ENCODE peak calls at places on chromosomes 1 and 21, in seven cellular contexts. C is HFF-Myc, X is lung, Q is AG04450, G is GM12865, A is dorsolateral prefrontal cortex, N is heart left ventricle. H is an unnamed sample.

GRCh38 chr1:183214021-183214970 is 28.2 kb downstream of the LAMC2 start:
- DNase-seq in C (no peak), X (no peak), Q (no peak), G (no peak), A (no peak), N (no peak), H (no peak)

GRCh38 chr1:3105167-3105863 is 36.3 kb downstream of the PRDM16 start:
- DNase-seq in C (no peak), X (no peak), Q (no peak), G (no peak), A (peak; percentile 34), N (no peak), H (no peak)

GRCh38 chr21:30839304-30839703 is 9.7 kb upstream of the KRTAP7-1 start:
- DNase-seq in C (peak; percentile 0), X (no peak), Q (no peak), G (peak; percentile 40), A (no peak), N (no peak), H (peak; percentile 62)

GRCh38 chr1:109876617-109877319 is 33.9 kb upstream of the CSF1 start:
- DNase-seq in C (no peak), X (no peak), Q (no peak), G (no peak), A (no peak), N (no peak), H (no peak)

GRCh38 chr1:169576934-169577331 is 9.3 kb downstream of the F5 start:
- DNase-seq in C (no peak), X (no peak), Q (no peak), G (no peak), A (no peak), N (no peak), H (no peak)

GRCh38 chr1:228329887-228330286 is 76.7 kb downstream of the TRIM11 start:
- DNase-seq in C (no peak), X (no peak), Q (no peak), G (no peak), A (no peak), N (no peak), H (no peak)

GRCh38 chr1:43705982-43706597 is 1.2 kb upstream of the ST3GAL3 start:
- DNase-seq in C (no peak), X (no peak), Q (no peak), G (peak; percentile 32), A (no peak), N (no peak), H (no peak)

GRCh38 chr1:27603320-27603961 is 503 bp downstream of the AHDC1 start:
- DNase-seq in C (no peak), X (no peak), Q (no peak), G (peak; percentile 51), A (peak; percentile 45), N (no peak), H (peak; percentile 63)

GRCh38 chr1:202160377-202160940 is at the start of gene PTPN7:
- DNase-seq in C (no peak), X (peak; percentile 41), Q (no peak), G (peak; percentile 87), A (no peak), N (no peak), H (peak; percentile 96)

GRCh38 chr1:10070206-10070605 is 37.4 kb downstream of the UBE4B start:
- DNase-seq in C (no peak), X (no peak), Q (no peak), G (no peak), A (no peak), N (no peak), H (no peak)

GRCh38 chr1:2594001-2594640 is 7.5 kb downstream of the PRXL2B start:
- DNase-seq in C (no peak), X (peak; percentile 53), Q (no peak), G (no peak), A (no peak), N (peak; percentile 60), H (peak; percentile 1)

GRCh38 chr1:64309468-64309867 is 106.0 kb downstream of the UBE2U start:
- DNase-seq in C (no peak), X (no peak), Q (no peak), G (no peak), A (peak; percentile 46), N (no peak), H (no peak)

GRCh38 chr1:23035823-23036452 is 16.7 kb downstream of the KDM1A start:
- DNase-seq in C (no peak), X (no peak), Q (no peak), G (no peak), A (no peak), N (no peak), H (no peak)

GRCh38 chr1:179921981-179922380 is 32.6 kb upstream of the CEP350 start:
- DNase-seq in C (no peak), X (no peak), Q (no peak), G (no peak), A (no peak), N (no peak), H (no peak)

GRCh38 chr21:42263591-42264131 is 44.7 kb downstream of the ABCG1 start:
- DNase-seq in C (no peak), X (peak; percentile 36), Q (no peak), G (no peak), A (no peak), N (peak; percentile 56), H (no peak)

GRCh38 chr1:20644416-20644815 is 11.2 kb downstream of the PINK1 start:
- DNase-seq in C (no peak), X (no peak), Q (no peak), G (no peak), A (no peak), N (no peak), H (no peak)
- TF ChIP-seq CTCF in C (no peak), X (no peak), Q (no peak), G (no peak), A (no peak), N (no peak), H (no peak)

GRCh38 chr1:111139234-111139955 is 498 bp downstream of the DRAM2 start:
- DNase-seq in C (no peak), X (peak; percentile 47), Q (no peak), G (peak; percentile 72), A (peak; percentile 22), N (peak; percentile 50), H (peak; percentile 65)

GRCh38 chr1:111141803-111142202 is 1.8 kb downstream of the CEPT1 start:
- DNase-seq in C (no peak), X (no peak), Q (no peak), G (no peak), A (no peak), N (no peak), H (no peak)

GRCh38 chr1:111140680-111140967 is 601 bp downstream of the CEPT1 start:
- DNase-seq in C (no peak), X (no peak), Q (no peak), G (peak; percentile 46), A (no peak), N (no peak), H (no peak)

GRCh38 chr1:111141245-111141644 is 1.2 kb downstream of the CEPT1 start:
- DNase-seq in C (no peak), X (no peak), Q (no peak), G (no peak), A (no peak), N (no peak), H (no peak)

GRCh38 chr1:111139956-111140679 is at the start of the genes CEPT1 and DRAM2:
- DNase-seq in C (peak; percentile 83), X (peak; percentile 96), Q (peak; percentile 83), G (peak; percentile 98), A (peak; percentile 98), N (peak; percentile 97), H (peak; percentile 99)
- TF ChIP-seq CTCF in C (no peak), X (no peak), Q (no peak), G (no peak), A (peak; percentile 5), N (no peak), H (no peak)

DNA sequence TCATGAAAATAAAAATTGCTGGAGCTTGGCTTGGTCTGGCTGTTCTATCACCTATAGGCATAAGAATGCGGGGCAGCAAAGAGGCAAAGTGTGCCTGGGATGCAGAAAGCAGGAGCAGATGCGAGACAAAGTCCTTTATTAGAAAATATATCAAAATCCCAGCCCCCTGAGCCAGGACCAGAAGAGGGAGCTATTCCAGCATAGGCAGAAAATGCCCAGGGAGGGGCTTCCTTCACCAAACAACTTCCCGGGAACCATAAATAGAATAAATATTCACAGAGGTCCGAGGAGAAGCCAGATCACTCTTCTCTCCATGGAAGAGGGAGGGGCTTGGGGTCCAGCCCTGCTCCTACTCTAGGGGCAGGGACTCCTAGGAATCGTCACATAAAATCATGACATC is 5.0 kb downstream of the PPOX start:
- DNase-seq in C (no peak), X (no peak), Q (no peak), G (no peak), A (no peak), N (no peak), H (no peak)
- TF ChIP-seq CTCF in C (peak; percentile 33), X (no peak), Q (peak; percentile 22), G (no peak), A (no peak), N (no peak), H (no peak)

DNA sequence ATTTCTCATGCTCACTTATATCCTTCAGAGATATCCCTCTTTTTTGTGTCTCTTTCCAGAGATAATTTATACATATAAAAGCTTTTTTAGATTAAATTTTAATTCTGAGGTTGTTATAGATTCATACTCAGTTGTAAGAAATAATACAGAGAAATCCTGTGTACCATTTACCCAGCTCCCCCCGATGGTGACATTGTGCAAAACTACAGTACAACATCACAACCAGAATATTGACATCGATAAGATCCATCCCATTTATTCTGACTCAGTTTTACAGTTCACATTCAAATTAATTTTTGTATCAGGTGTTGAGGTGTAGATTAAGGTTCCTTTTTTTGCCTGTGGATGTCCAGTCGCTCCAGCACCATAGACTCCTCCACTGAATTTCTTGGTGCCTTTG is 14.3 kb downstream of the DMRTB1 start:
- DNase-seq in C (no peak), X (no peak), Q (no peak), G (no peak), A (no peak), N (no peak), H (peak; percentile 45)
- TF ChIP-seq CTCF in C (peak; percentile 33), X (no peak), Q (peak; percentile 48), G (peak; percentile 3), A (no peak), N (no peak), H (peak; percentile 36)